ENCODE peak calls at places on chromosomes 4 and X, in eight cellular contexts. D, L, K, C, F, B, A and U are unnamed samples.

GRCh38 chrX:129540725-129541184 is 696 bp downstream of the OCRL start:
- DNase-seq in D (no peak), L (peak), K (peak), C (no peak), F (peak), B (no peak), A (peak), U (no peak)

GRCh38 chr4:78131403-78131802 is 74.3 kb downstream of the FRAS1 start:
- DNase-seq in D (no peak), L (peak), K (no peak), C (no peak), F (no peak), B (no peak), A (no peak), U (no peak)

GRCh38 chr4:54255881-54256280 is 26.8 kb downstream of the PDGFRA start:
- DNase-seq in D (no peak), L (no peak), K (no peak), C (no peak), F (peak), B (no peak), A (no peak), U (no peak)

GRCh38 chr4:104938624-104939023 is 208.1 kb upstream of the TET2 start:
- DNase-seq in D (peak), L (no peak), K (no peak), C (no peak), F (no peak), B (no peak), A (no peak), U (no peak)

GRCh38 chr4:155478336-155478825 is 101.6 kb upstream of the MAP9 start:
- DNase-seq in D (no peak), L (no peak), K (no peak), C (no peak), F (no peak), B (no peak), A (no peak), U (no peak)

GRCh38 chrX:10636337-10636736 is 16.0 kb upstream of the MID1 start:
- DNase-seq in D (no peak), L (peak), K (no peak), C (no peak), F (peak), B (no peak), A (no peak), U (peak)

GRCh38 chr4:10740227-10740626 is 55.7 kb upstream of the CLNK start:
- DNase-seq in D (no peak), L (no peak), K (no peak), C (no peak), F (no peak), B (no peak), A (no peak), U (no peak)

GRCh38 chr4:128528793-128529553 is 241.4 kb upstream of the PGRMC2 start:
- DNase-seq in D (no peak), L (peak), K (no peak), C (no peak), F (peak), B (no peak), A (no peak), U (no peak)

GRCh38 chr4:148094149-148094548 is 348.1 kb downstream of the NR3C2 start:
- DNase-seq in D (no peak), L (no peak), K (no peak), C (no peak), F (no peak), B (no peak), A (no peak), U (no peak)

GRCh38 chr4:181418491-181418890 is 824.7 kb upstream of the TENM3 start:
- DNase-seq in D (no peak), L (no peak), K (no peak), C (no peak), F (no peak), B (no peak), A (no peak), U (no peak)

GRCh38 chr4:7362862-7363430 is 71.8 kb downstream of the PSAPL1 start:
- DNase-seq in D (no peak), L (no peak), K (no peak), C (no peak), F (no peak), B (no peak), A (no peak), U (no peak)